ENCODE peak calls at places on chromosomes 3 and 15, in eight cellular contexts. J is GM18507; Z is activated CD8-positive, alpha-beta memory T cell treated with anti-CD3 and anti-CD28 coated beads, Interleukin-2, amount 50 U/mL, for 48 hours; N is HL-60; S is RKO; P is DMS53; E is C1 segment of cervical spinal cord; W is activated naive CD8-positive, alpha-beta T cell treated with anti-CD3 and anti-CD28 coated beads, Interleukin-2, amount 50 U/mL, for 16 hours. U is an unnamed sample.

GRCh38 chr3:120274739-120275167 is 10.3 kb downstream of the GPR156 start:
- DNase-seq in J (no peak), Z (no peak), N (no peak), S (no peak), P (peak; percentile 28), E (no peak), W (no peak), U (no peak)

GRCh38 chr3:161317077-161317476 is 54.2 kb downstream of the SPTSSB start:
- DNase-seq in J (no peak), Z (no peak), N (no peak), S (no peak), P (no peak), E (no peak), W (no peak), U (no peak)

GRCh38 chr3:14135581-14135980 is 10.7 kb downstream of the TMEM43 start:
- DNase-seq in J (no peak), Z (no peak), N (no peak), S (no peak), P (no peak), E (no peak), W (no peak), U (no peak)

GRCh38 chr3:41239587-41239986 is 40.3 kb downstream of the CTNNB1 start:
- DNase-seq in J (no peak), Z (no peak), N (no peak), S (no peak), P (no peak), E (no peak), W (no peak), U (no peak)

GRCh38 chr3:46027736-46028397 is 584 bp upstream of the XCR1 start:
- DNase-seq in J (no peak), Z (no peak), N (no peak), S (no peak), P (peak; percentile 12), E (no peak), W (no peak), U (no peak)

GRCh38 chr3:138670409-138670808 is 61.8 kb downstream of the FAIM start:
- DNase-seq in J (no peak), Z (no peak), N (no peak), S (no peak), P (peak; percentile 18), E (no peak), W (no peak), U (no peak)

GRCh38 chr3:73637042-73637441 is 12.3 kb upstream of the PDZRN3 start:
- DNase-seq in J (no peak), Z (no peak), N (no peak), S (peak; percentile 42), P (no peak), E (peak; percentile 17), W (no peak), U (no peak)

GRCh38 chr15:71747128-71748083 is 62.9 kb upstream of the NR2E3 start:
- DNase-seq in J (no peak), Z (no peak), N (no peak), S (peak; percentile 78), P (peak; percentile 91), E (no peak), W (no peak), U (no peak)

GRCh38 chr15:55942332-55942731 is 51.1 kb downstream of the NEDD4 start:
- DNase-seq in J (no peak), Z (no peak), N (peak; percentile 73), S (no peak), P (no peak), E (no peak), W (no peak), U (no peak)

GRCh38 chr3:72310028-72310987 is 525.4 kb upstream of the PROK2 start:
- DNase-seq in J (peak; percentile 67), Z (no peak), N (no peak), S (no peak), P (peak; percentile 48), E (no peak), W (no peak), U (no peak)

GRCh38 chr15:100192092-100192695 is 149.6 kb downstream of the ADAMTS17 start:
- DNase-seq in J (no peak), Z (peak; percentile 12), N (no peak), S (no peak), P (no peak), E (no peak), W (no peak), U (no peak)

GRCh38 chr3:102156426-102156825 is 278.4 kb upstream of the ZPLD1 start:
- DNase-seq in J (no peak), Z (no peak), N (no peak), S (peak; percentile 71), P (peak; percentile 87), E (no peak), W (no peak), U (no peak)

GRCh38 chr3:141959921-141960554 is 83.6 kb downstream of the ATP1B3 start:
- DNase-seq in J (no peak), Z (no peak), N (no peak), S (peak; percentile 8), P (no peak), E (no peak), W (no peak), U (no peak)

GRCh38 chr15:40038267-40038653 is 721 bp downstream of the SRP14 start:
- DNase-seq in J (no peak), Z (no peak), N (no peak), S (peak; percentile 72), P (peak; percentile 55), E (no peak), W (no peak), U (no peak)

U was measured in posterior cingulate gyrus.